ENCODE peak calls at places on chromosomes 6 and 20, in five cellular contexts. E, U, G, L and R are unnamed samples.

GRCh38 chr20:33827629-33828325 is 16.6 kb downstream of the CHMP4B start:
- DNase-seq in E (no peak), U (no peak), G (no peak), L (no peak), R (no peak)

GRCh38 chr6:95574811-95575210 is 2.5 kb upstream of the MANEA start:
- DNase-seq in E (no peak), U (no peak), G (peak; percentile 11), L (no peak), R (no peak)

GRCh38 chr6:129672883-129673631 is 36.9 kb downstream of the ARHGAP18 start:
- DNase-seq in E (no peak), U (no peak), G (peak; percentile 42), L (peak; percentile 87), R (peak; percentile 54)

GRCh38 chr6:98579941-98580340 is 254.4 kb upstream of the POU3F2 start:
- DNase-seq in E (no peak), U (no peak), G (no peak), L (peak; percentile 41), R (no peak)

GRCh38 chr6:20110478-20110877 is 101.8 kb downstream of the MBOAT1 start:
- DNase-seq in E (no peak), U (no peak), G (no peak), L (no peak), R (no peak)

GRCh38 chr6:73109659-73110058 is 115.6 kb downstream of the KHDC1L start:
- DNase-seq in E (no peak), U (no peak), G (no peak), L (no peak), R (no peak)

GRCh38 chr6:37369321-37370196 is 15.8 kb downstream of the RNF8 start:
- DNase-seq in E (no peak), U (no peak), G (no peak), L (peak; percentile 19), R (no peak)

GRCh38 chr6:159756508-159756907 is 5.3 kb upstream of the ACAT2 start:
- DNase-seq in E (no peak), U (no peak), G (no peak), L (no peak), R (no peak)

GRCh38 chr6:153727910-153728309 is 311.1 kb upstream of the OPRM1 start:
- DNase-seq in E (no peak), U (no peak), G (no peak), L (no peak), R (no peak)

GRCh38 chr6:107731422-107732319 is 92.4 kb downstream of the SCML4 start:
- DNase-seq in E (no peak), U (no peak), G (no peak), L (no peak), R (no peak)

GRCh38 chr20:52724586-52724985 is 247.6 kb upstream of the TSHZ2 start:
- DNase-seq in E (no peak), U (no peak), G (no peak), L (no peak), R (no peak)

GRCh38 chr20:17399303-17399985 is 131.7 kb downstream of the BFSP1 start:
- DNase-seq in E (no peak), U (no peak), G (no peak), L (no peak), R (no peak)

GRCh38 chr20:25040438-25040831 is 17.5 kb downstream of the ACSS1 start:
- DNase-seq in E (peak; percentile 69), U (no peak), G (peak; percentile 46), L (peak; percentile 57), R (no peak)

GRCh38 chr20:53981752-53982437 is 88.5 kb downstream of the BCAS1 start:
- DNase-seq in E (no peak), U (no peak), G (no peak), L (no peak), R (peak; percentile 5)

GRCh38 chr20:21509597-21510331 is 4.1 kb downstream of the NKX2-2 start:
- DNase-seq in E (peak; percentile 37), U (no peak), G (no peak), L (peak; percentile 42), R (no peak)

GRCh38 chr20:15362849-15363248 is 1025.4 kb upstream of the FLRT3 start:
- DNase-seq in E (no peak), U (no peak), G (no peak), L (no peak), R (no peak)

GRCh38 chr20:51036827-51037229 is 13.9 kb upstream of the KCNG1 start:
- DNase-seq in E (no peak), U (no peak), G (no peak), L (no peak), R (no peak)

GRCh38 chr20:56628873-56629463 is at the start of gene TFAP2C:
- DNase-seq in E (peak; percentile 87), U (no peak), G (no peak), L (peak; percentile 64), R (peak; percentile 17)

GRCh38 chr6:13234130-13234529 is 94.2 kb downstream of the TBC1D7 start:
- DNase-seq in E (no peak), U (no peak), G (no peak), L (no peak), R (no peak)

GRCh38 chr6:159871911-159872310 is 18.9 kb upstream of the MAS1 start:
- DNase-seq in E (no peak), U (no peak), G (no peak), L (no peak), R (no peak)

GRCh38 chr6:18432180-18432579 is 45.0 kb downstream of the RNF144B start:
- DNase-seq in E (no peak), U (no peak), G (peak; percentile 27), L (peak; percentile 69), R (no peak)

DNA sequence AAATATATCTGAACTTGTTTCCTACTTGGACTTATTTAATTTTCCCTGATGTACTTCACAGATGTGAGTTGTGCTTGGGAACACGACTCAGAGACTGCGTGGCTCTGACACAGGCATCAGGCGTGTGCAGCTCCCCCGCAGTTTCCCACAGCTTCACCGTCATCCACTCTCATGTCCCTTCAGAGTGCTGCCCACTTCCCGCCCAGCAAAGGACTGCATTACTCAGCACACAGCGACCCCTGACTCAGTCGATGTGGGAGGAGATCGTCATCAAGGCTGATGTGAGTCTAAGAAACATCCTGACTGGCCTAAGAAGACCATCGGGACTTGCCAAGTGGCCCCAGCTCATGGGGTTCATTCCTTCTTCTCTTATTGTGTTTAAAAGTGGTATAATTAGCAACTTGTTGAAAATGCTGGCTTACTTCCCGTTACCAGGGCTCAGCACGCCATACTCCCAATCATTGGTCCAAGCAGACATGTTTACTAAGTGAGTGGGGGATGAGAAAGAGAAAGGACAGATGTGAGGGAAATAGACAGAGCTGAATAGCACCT is 539.4 kb upstream of the JARID2 start:
- DNase-seq in E (peak; percentile 48), U (no peak), G (peak; percentile 98), L (peak; percentile 99), R (no peak)
- TF ChIP-seq CTCF in E (no peak), U (no peak), G (no peak), L (no peak), R (no peak)

DNA sequence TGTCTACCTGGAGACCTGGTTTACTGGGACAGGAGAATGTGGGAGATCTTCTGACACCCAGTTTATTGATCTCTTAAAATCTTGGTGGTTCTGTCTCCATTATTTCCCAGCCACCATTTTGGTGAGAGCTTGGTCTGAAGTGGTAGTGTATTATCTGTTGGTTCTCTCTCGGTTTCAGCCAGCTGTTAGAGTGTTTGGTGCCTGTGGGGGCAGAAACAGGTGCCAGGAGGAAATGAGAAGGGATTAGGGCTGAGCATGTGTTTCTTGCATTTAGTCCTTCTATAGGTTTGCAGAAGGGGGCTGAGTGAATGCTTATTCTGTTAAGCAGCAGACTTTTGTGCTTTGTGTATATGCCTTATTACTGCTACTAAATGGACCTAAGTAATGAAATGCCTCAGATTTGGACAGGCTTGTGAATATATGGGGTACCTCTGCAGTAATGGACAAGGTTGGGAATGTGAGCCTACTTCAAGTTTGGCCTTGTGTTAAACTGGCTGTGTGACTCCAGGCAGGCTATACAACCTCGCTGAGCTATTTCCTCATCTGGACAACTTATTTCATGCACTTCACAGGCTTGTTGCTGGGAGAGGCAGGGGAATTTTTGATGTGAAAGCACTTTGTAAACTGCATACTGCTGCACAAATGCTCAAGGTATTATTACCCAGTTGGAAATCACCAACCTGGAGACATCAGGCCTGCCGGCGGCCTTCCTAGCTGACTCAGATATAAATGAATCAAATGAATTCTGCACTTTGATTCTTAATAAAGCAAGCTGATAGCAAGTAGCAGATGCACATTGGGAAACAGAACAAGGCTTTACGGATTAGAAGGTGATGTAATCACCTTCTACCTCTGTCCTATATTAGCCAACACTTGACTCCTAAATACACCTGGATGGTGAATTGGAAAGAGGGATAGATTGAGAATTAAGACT is 9.9 kb downstream of the JARID2 start:
- DNase-seq in E (no peak), U (no peak), G (no peak), L (no peak), R (peak; percentile 43)
- H3K4me3 ChIP-seq in E (no peak overlapping the region), U (no peak overlapping the region), G (no peak overlapping the region), L (no peak overlapping the region), R (no peak overlapping the region)

DNA sequence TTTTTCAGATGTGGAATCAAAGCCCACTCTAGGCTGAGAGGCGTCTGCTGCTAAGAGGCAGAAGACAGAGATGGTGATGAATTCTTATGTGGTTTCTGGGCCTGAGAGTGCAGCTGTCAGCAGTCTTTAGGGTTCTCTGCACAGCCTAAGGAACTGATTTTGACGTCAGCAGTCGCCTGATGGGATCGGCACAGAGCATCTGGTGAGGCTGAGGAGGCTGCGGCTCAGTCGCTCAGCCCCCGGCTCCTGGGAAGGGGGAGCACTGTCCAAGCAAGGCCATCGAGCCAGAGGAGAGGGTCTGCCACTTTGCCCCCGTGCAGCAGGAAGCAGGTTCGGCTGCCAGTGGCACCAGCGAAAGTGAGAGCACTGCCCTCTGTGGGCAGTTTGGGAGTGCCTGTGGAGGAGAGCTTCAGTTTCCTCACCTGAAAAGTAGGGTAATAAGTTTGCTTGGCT is 92.5 kb downstream of the TCP11 start:
- DNase-seq in E (no peak), U (peak; percentile 52), G (peak; percentile 61), L (peak; percentile 78), R (peak; percentile 34)
- TF ChIP-seq CTCF in E (peak; percentile 21), U (peak; percentile 60), G (peak; percentile 47), L (peak; percentile 38), R (peak; percentile 43)

DNA sequence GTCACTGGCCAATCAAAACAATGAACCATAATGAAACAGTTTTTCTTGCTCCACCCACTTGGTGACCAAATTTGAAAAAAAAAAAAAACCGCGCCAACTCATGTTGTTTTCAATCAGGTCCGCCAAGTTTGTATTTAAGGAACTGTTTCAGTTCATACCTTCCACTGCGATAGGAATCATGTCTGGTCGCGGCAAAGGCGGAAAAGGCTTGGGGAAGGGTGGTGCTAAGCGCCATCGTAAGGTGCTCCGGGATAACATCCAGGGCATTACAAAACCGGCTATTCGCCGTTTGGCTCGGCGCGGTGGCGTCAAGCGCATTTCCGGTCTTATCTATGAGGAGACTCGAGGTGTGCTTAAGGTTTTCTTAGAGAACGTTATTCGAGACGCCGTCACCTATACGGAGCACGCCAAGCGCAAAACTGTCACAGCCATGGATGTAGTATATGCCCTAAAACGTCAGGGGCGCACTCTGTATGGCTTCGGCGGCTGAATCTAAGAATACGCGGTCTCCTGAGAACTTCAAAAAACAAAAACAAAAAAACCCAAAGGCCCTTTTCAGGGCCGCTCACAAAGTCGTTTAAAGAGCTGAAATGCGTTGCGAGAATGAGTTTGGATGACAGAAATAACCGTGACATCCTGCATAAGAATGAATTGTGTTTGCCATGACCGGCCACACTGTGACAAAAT is 16.7 kb downstream of the HFE start:
- DNase-seq in E (peak; percentile 88), U (peak; percentile 88), G (peak; percentile 88), L (peak; percentile 97), R (peak; percentile 95)
- H3K4me3 ChIP-seq in E (peak overlapping the region; percentile 49), U (peak overlapping the region; percentile 74), G (peak overlapping the region; percentile 66), L (peak overlapping the region; percentile 45), R (peak overlapping the region; percentile 52)

GRCh38 chr6:9789201-9789600 is 625.7 kb downstream of the TFAP2A start:
- DNase-seq in E (no peak), U (no peak), G (no peak), L (peak; percentile 1), R (no peak)
- TF ChIP-seq CTCF in E (no peak), U (no peak), G (no peak), L (no peak), R (no peak)

GRCh38 chr20:31845300-31845863 is at the start of gene FOXS1:
- DNase-seq in E (no peak), U (no peak), G (no peak), L (peak; percentile 36), R (no peak)
- H3K4me3 ChIP-seq in E (peak within 1 kb of the TSS; percentile 35), U (peak within 1 kb of the TSS; percentile 38), G (no peak within 1 kb of the TSS), L (peak within 1 kb of the TSS; percentile 18), R (no peak within 1 kb of the TSS)